ENCODE peak calls at places on chromosomes 6 and 20, in seven cellular contexts. A, M, Z, E, G, L and Q are unnamed samples.

GRCh38 chr6:143556529-143556928 is 45.0 kb upstream of the FUCA2 start:
- DNase-seq in A (no peak), M (peak; percentile 95), Z (no peak), E (no peak), G (no peak), L (no peak), Q (no peak)

GRCh38 chr6:43391448-43392031 is 22.1 kb upstream of the ZNF318 start:
- DNase-seq in A (no peak), M (no peak), Z (no peak), E (peak; percentile 44), G (no peak), L (no peak), Q (no peak)

GRCh38 chr6:154370545-154370944 is 13.9 kb upstream of the IPCEF1 start:
- DNase-seq in A (peak; percentile 5), M (peak; percentile 58), Z (peak; percentile 59), E (peak; percentile 8), G (no peak), L (no peak), Q (no peak)

GRCh38 chr6:141540207-141540606 is 592.5 kb upstream of the GJE1 start:
- DNase-seq in A (no peak), M (no peak), Z (no peak), E (no peak), G (no peak), L (no peak), Q (no peak)

GRCh38 chr20:26214991-26215390 is 518.3 kb upstream of the ZNF337 start:
- DNase-seq in A (no peak), M (peak; percentile 3), Z (no peak), E (no peak), G (no peak), L (no peak), Q (no peak)

GRCh38 chr6:158939255-158940170 is 60.5 kb downstream of the RSPH3 start:
- DNase-seq in A (no peak), M (no peak), Z (peak; percentile 13), E (peak; percentile 4), G (no peak), L (no peak), Q (no peak)

GRCh38 chr20:34970193-34971037 is 14.7 kb downstream of the MYH7B start:
- DNase-seq in A (no peak), M (no peak), Z (no peak), E (no peak), G (no peak), L (no peak), Q (no peak)

GRCh38 chr6:113433506-113433991 is 423.6 kb upstream of the MARCKS start:
- DNase-seq in A (no peak), M (peak; percentile 83), Z (no peak), E (no peak), G (peak; percentile 59), L (peak; percentile 88), Q (no peak)

GRCh38 chr6:157535354-157536217 is 154.6 kb downstream of the ZDHHC14 start:
- DNase-seq in A (no peak), M (peak; percentile 80), Z (peak; percentile 96), E (peak; percentile 26), G (no peak), L (no peak), Q (no peak)

GRCh38 chr6:85561750-85562357 is 31.8 kb downstream of the SNX14 start:
- DNase-seq in A (no peak), M (peak; percentile 54), Z (no peak), E (no peak), G (no peak), L (no peak), Q (no peak)

GRCh38 chr20:35120012-35120701 is 27.0 kb downstream of the EDEM2 start:
- DNase-seq in A (no peak), M (peak; percentile 89), Z (peak; percentile 72), E (no peak), G (peak; percentile 51), L (peak; percentile 78), Q (no peak)

GRCh38 chr6:90238663-90239542 is 57.7 kb downstream of the BACH2 start:
- DNase-seq in A (no peak), M (no peak), Z (peak; percentile 81), E (no peak), G (no peak), L (no peak), Q (no peak)

GRCh38 chr6:105514306-105514705 is 111.4 kb upstream of the PREP start:
- DNase-seq in A (no peak), M (no peak), Z (peak; percentile 34), E (no peak), G (no peak), L (no peak), Q (no peak)

GRCh38 chr20:17024513-17025105 is 202.2 kb upstream of the PCSK2 start:
- DNase-seq in A (no peak), M (peak; percentile 79), Z (no peak), E (no peak), G (no peak), L (no peak), Q (no peak)

GRCh38 chr20:46637861-46638366 is 13.3 kb downstream of the SLC13A3 start:
- DNase-seq in A (no peak), M (no peak), Z (no peak), E (no peak), G (no peak), L (no peak), Q (no peak)

GRCh38 chr20:46636981-46637860 is 14.0 kb downstream of the SLC13A3 start:
- DNase-seq in A (no peak), M (no peak), Z (no peak), E (no peak), G (no peak), L (no peak), Q (no peak)

GRCh38 chr20:46640044-46640443 is 11.2 kb downstream of the SLC13A3 start:
- DNase-seq in A (no peak), M (no peak), Z (no peak), E (no peak), G (no peak), L (no peak), Q (no peak)

GRCh38 chr20:46639587-46639986 is 11.7 kb downstream of the SLC13A3 start:
- DNase-seq in A (no peak), M (no peak), Z (no peak), E (no peak), G (no peak), L (no peak), Q (no peak)

GRCh38 chr20:46638367-46639274 is 12.6 kb downstream of the SLC13A3 start:
- DNase-seq in A (no peak), M (no peak), Z (no peak), E (no peak), G (no peak), L (no peak), Q (no peak)
- H3K9me3 ChIP-seq in A (no peaks in the 10 kb centered on the region), M (no peaks in the 10 kb centered on the region), Z (no peaks in the 10 kb centered on the region), E (no peaks in the 10 kb centered on the region), G (no peaks in the 10 kb centered on the region), L (no peaks in the 10 kb centered on the region), Q (no peaks in the 10 kb centered on the region)

GRCh38 chr6:3347237-3347636 is 88.5 kb downstream of the PSMG4 start:
- DNase-seq in A (no peak), M (no peak), Z (no peak), E (no peak), G (no peak), L (no peak), Q (no peak)
- H3K4me1 ChIP-seq in A (peaks cover 5% of the 10 kb centered on the region), M (no peaks in the 10 kb centered on the region), Z (no peaks in the 10 kb centered on the region), E (no peaks in the 10 kb centered on the region), G (peaks cover 30% of the 10 kb centered on the region), L (no peaks in the 10 kb centered on the region), Q (no peaks in the 10 kb centered on the region)

GRCh38 chr6:94727710-94728109 is 849.6 kb upstream of the MANEA start:
- DNase-seq in A (no peak), M (no peak), Z (no peak), E (no peak), G (no peak), L (no peak), Q (no peak)
- H3K4me3 ChIP-seq in A (no peak overlapping the region), M (no peak overlapping the region), Z (no peak overlapping the region), E (no peak overlapping the region), G (no peak overlapping the region), L (no peak overlapping the region), Q (no peak overlapping the region)

GRCh38 chr20:37316775-37317170 is 27.3 kb downstream of the MANBAL start:
- DNase-seq in A (no peak), M (no peak), Z (no peak), E (no peak), G (no peak), L (no peak), Q (no peak)
- H3K9me3 ChIP-seq in A (no peaks in the 10 kb centered on the region), M (no peaks in the 10 kb centered on the region), Z (no peaks in the 10 kb centered on the region), E (no peaks in the 10 kb centered on the region), G (no peaks in the 10 kb centered on the region), L (no peaks in the 10 kb centered on the region), Q (no peaks in the 10 kb centered on the region)

GRCh38 chr6:35014341-35014740 is 125.3 kb downstream of the ANKS1A start:
- DNase-seq in A (no peak), M (no peak), Z (no peak), E (no peak), G (no peak), L (no peak), Q (no peak)
- H3K4me1 ChIP-seq in A (no peaks in the 10 kb centered on the region), M (peaks cover 29% of the 10 kb centered on the region), Z (peaks cover 61% of the 10 kb centered on the region), E (no peaks in the 10 kb centered on the region), G (peaks cover 49% of the 10 kb centered on the region), L (peaks cover 30% of the 10 kb centered on the region), Q (no peaks in the 10 kb centered on the region)

GRCh38 chr20:4508773-4509172 is 212.9 kb upstream of the PRND start:
- DNase-seq in A (no peak), M (no peak), Z (peak; percentile 35), E (no peak), G (no peak), L (no peak), Q (no peak)

GRCh38 chr20:4512891-4513550 is 208.7 kb upstream of the PRND start:
- DNase-seq in A (no peak), M (peak; percentile 95), Z (peak; percentile 90), E (no peak), G (no peak), L (no peak), Q (no peak)

GRCh38 chr20:4511776-4512175 is 209.9 kb upstream of the PRND start:
- DNase-seq in A (no peak), M (no peak), Z (peak; percentile 23), E (no peak), G (no peak), L (no peak), Q (no peak)

GRCh38 chr20:4507288-4507719 is 214.4 kb upstream of the PRND start:
- DNase-seq in A (no peak), M (peak; percentile 95), Z (peak; percentile 96), E (no peak), G (no peak), L (no peak), Q (no peak)

GRCh38 chr20:4509825-4510522 is 211.7 kb upstream of the PRND start:
- DNase-seq in A (no peak), M (peak; percentile 35), Z (no peak), E (no peak), G (no peak), L (no peak), Q (no peak)
- H3K4me3 ChIP-seq in A (no peak overlapping the region), M (no peak overlapping the region), Z (no peak overlapping the region), E (no peak overlapping the region), G (no peak overlapping the region), L (no peak overlapping the region), Q (no peak overlapping the region)

GRCh38 chr20:55782861-55783260 is 222.5 kb downstream of the CBLN4 start:
- DNase-seq in A (no peak), M (no peak), Z (no peak), E (no peak), G (no peak), L (no peak), Q (no peak)
- H3K9me3 ChIP-seq in A (no peaks in the 10 kb centered on the region), M (peaks cover 17% of the 10 kb centered on the region), Z (peaks cover 10% of the 10 kb centered on the region), E (no peaks in the 10 kb centered on the region), G (no peaks in the 10 kb centered on the region), L (no peaks in the 10 kb centered on the region), Q (no peaks in the 10 kb centered on the region)